ENCODE peak calls at places on chromosome 21, in ten cellular contexts. E is K562, X is ovary, O is HepG2, F is A549, G is esophagus muscularis mucosa, U is H1, H is upper lobe of left lung, V is sigmoid colon, I is stomach. P is an unnamed sample.

GRCh38 chr21:46055863-46056281 is 42.0 kb upstream of the COL6A2 start:
- DNase-seq in E (no peak), X (peak; percentile 71), O (no peak), F (no peak), G (peak; percentile 91), U (no peak), H (no peak), V (peak; percentile 91), I (no peak), P (no peak)

GRCh38 chr21:31536138-31536537 is 123.4 kb upstream of the SOD1 start:
- DNase-seq in E (no peak), X (no peak), O (no peak), F (no peak), G (no peak), U (no peak), H (no peak), V (no peak), I (no peak), P (no peak)

GRCh38 chr21:25573409-25574206 is 33.7 kb downstream of the MRPL39 start:
- DNase-seq in E (peak; percentile 63), X (no peak), O (peak; percentile 6), F (peak; percentile 29), G (no peak), U (no peak), H (no peak), V (no peak), I (no peak), P (no peak)

GRCh38 chr21:37737497-37737896 is 178.8 kb downstream of the KCNJ6 start:
- DNase-seq in E (no peak), X (no peak), O (no peak), F (no peak), G (no peak), U (no peak), H (no peak), V (no peak), I (no peak), P (no peak)

GRCh38 chr21:46191257-46191685 is 7.0 kb upstream of the SPATC1L start:
- DNase-seq in E (peak; percentile 48), X (peak; percentile 40), O (no peak), F (no peak), G (no peak), U (no peak), H (no peak), V (peak; percentile 82), I (peak; percentile 21), P (peak; percentile 18)

GRCh38 chr21:42255038-42255601 is 36.2 kb downstream of the ABCG1 start:
- DNase-seq in E (no peak), X (no peak), O (no peak), F (no peak), G (no peak), U (no peak), H (no peak), V (no peak), I (no peak), P (no peak)

GRCh38 chr21:31278511-31279155 is 65.4 kb downstream of the TIAM1 start:
- DNase-seq in E (no peak), X (no peak), O (no peak), F (no peak), G (no peak), U (no peak), H (no peak), V (no peak), I (no peak), P (no peak)

GRCh38 chr21:42992943-42993712 is 18.8 kb downstream of the PKNOX1 start:
- DNase-seq in E (no peak), X (no peak), O (no peak), F (no peak), G (no peak), U (no peak), H (no peak), V (peak; percentile 65), I (no peak), P (no peak)

GRCh38 chr21:36835383-36835795 is 131.1 kb downstream of the HLCS start:
- DNase-seq in E (peak; percentile 11), X (no peak), O (no peak), F (no peak), G (no peak), U (no peak), H (no peak), V (no peak), I (no peak), P (no peak)

DNA sequence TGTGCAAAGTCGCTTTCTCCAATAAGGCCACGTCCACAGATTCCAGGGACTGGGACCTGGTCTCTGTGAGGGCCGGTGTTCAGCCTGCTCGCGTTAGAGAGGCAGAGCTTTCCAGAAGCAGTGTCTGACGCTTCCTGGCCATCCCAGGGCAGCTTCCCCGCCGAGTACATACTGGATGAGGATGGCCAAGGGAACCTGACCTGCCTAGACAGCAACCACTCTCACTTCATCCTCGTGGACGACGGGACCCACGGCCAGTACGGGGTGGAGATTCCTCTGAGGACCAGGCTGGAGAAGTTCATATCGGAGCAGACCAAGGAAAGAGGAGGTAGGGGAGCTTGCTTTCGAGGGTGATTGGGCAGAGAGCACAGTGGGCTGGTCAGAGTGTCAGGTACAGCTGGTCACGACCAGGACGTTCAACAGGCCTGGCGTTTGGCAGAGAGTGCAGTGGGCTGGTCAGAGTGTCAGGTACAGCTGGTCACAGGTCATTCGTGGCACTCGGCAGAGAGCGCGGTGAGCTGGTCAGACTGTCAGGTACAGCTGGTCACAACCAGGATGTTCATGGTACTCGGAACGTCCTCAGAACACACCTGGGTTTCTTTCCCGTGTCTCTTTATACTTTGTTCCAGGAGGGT is 22.4 kb downstream of the TRPM2 start:
- DNase-seq in E (no peak), X (no peak), O (no peak), F (no peak), G (no peak), U (no peak), H (no peak), V (no peak), I (no peak), P (no peak)
- TF ChIP-seq EP300 in E (no peak), X (no peak), O (no peak), F (no peak), G (no peak), U (no peak), H (no peak), V (no peak), I (no peak), P (no peak)

DNA sequence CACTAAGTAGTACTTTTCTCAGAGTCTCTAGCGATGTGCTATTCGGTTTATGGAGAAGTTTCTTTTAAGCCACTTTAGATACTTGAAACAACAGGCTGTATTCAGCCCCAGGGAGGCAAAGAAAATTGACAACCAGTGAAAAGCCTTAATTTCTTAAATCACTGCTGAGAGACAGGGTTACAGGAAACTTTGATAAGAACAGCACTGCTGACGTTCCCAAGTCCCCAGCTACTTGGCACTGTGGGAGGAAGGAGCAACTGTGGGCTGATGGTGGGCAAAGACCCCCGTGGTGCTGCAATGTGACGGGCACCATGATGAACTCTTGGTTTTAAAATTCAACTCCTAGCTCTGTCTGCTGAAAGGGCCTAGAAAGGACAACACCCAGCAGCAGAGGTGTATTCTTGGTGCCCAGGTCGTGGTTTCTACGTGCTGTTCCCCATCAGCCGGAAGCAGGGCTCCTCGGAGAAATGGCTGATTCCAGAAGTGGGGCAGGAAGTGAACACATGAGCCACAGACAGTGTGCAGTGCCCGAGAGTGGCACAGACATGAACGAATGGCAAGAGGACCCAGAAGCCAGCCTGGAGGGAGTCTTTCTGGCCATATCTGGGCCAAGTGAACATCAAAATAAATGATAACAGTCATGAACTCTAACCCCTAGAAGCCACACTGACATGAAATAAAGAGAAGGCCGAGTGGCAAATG is 5.3 kb downstream of the PTTG1IP start:
- DNase-seq in E (no peak), X (no peak), O (no peak), F (no peak), G (no peak), U (no peak), H (peak; percentile 36), V (peak; percentile 60), I (no peak), P (no peak)
- TF ChIP-seq EP300 in E (no peak), X (no peak), O (no peak), F (no peak), G (no peak), U (no peak), H (no peak), V (no peak), I (no peak), P (no peak)

DNA sequence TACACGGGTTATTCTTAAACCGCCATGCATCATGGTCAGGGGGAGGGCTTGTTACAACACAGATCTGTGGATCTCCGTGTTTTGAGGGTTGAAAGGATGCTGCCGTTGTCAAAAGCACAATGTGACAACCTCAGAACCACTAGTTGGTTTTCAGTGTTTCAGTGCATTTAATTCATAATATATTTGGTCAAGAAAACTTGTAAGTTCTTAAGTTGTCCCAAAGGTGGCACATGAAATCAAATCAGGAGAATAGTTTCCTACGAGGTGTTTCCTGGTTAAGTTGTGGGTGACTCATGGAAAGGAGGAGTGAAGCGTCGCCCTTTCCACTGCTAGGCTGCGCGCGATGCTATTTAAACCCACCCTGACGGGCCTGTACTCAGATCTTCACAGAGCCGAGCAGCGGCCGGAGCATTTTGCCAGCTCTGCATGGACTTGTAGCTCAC is 1531.5 kb upstream of the TPTE start:
- DNase-seq in E (peak; percentile 87), X (no peak), O (peak; percentile 96), F (peak; percentile 96), G (no peak), U (no peak), H (no peak), V (no peak), I (no peak), P (no peak)
- TF ChIP-seq EP300 in E (no peak), X (no peak), O (no peak), F (no peak), G (no peak), U (no peak), H (no peak), V (no peak), I (no peak), P (no peak)

DNA sequence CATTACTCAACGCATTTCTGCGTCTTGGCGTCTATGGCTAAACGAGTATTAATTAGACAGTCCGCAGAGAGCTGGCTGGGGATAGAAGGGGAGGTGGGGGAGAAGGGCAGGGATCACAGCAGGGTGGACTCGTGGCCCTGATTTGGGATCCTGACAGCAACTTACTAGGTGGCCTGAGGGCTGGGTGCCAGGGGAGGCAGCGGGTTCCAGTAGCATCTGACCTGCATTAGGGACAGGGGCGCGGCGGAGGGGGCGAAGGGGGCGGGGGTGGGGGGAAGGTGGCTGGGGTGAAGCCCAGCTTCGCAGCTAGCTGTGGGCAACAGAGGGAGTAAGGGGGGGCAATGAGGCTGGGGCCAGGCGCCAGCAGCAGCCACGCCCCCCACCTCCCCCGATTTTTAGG is 1.0 kb upstream of the BACE2 start:
- DNase-seq in E (no peak), X (peak; percentile 60), O (no peak), F (no peak), G (no peak), U (no peak), H (no peak), V (peak; percentile 84), I (no peak), P (peak; percentile 46)
- TF ChIP-seq EP300 in E (no peak), X (no peak), O (no peak), F (no peak), G (no peak), U (no peak), H (no peak), V (no peak), I (no peak), P (no peak)

DNA sequence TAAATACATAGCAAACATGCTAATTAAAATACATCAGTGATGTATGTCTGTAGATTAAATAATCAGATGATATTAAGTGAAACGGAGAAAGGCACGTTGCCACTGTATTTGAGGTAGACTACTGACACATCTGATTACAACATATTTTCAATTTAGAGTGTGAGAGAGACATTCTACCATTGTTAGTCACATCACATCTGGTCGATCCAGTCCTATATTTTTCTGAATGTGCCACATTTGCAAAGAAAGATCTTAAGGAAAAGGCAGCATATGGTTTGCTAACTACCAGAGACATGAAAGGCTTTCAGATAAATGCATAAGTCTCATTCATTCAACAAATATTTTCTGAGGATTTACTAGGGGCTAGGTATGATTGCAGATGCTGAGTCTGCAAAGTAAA is 114.3 kb upstream of the RUNX1 start:
- DNase-seq in E (no peak), X (no peak), O (no peak), F (no peak), G (no peak), U (no peak), H (no peak), V (no peak), I (no peak), P (no peak)
- TF ChIP-seq EP300 in E (no peak), X (no peak), O (no peak), F (no peak), G (no peak), U (no peak), H (no peak), V (no peak), I (no peak), P (no peak)